ENCODE peak calls at places on chromosomes 2 and 18, in five cellular contexts. One of them, this sample, is unnamed.

GRCh38 chr2:24793752-24794477 is 690 bp downstream of the CENPO start:
- DNase-seq in HCT116: no peak
- DNase-seq in neural progenitor cell: peak; percentile 78
- DNase-seq in MM.1S: peak; percentile 18
- DNase-seq in fibroblast of lung: peak; percentile 59
- DNase-seq in this sample: no peak

GRCh38 chr2:72034353-72035095 is 113.1 kb downstream of the CYP26B1 start:
- DNase-seq in HCT116: no peak
- DNase-seq in neural progenitor cell: no peak
- DNase-seq in MM.1S: no peak
- DNase-seq in fibroblast of lung: no peak
- DNase-seq in this sample: no peak

GRCh38 chr18:78330761-78331160 is 648.9 kb upstream of the SALL3 start:
- DNase-seq in HCT116: no peak
- DNase-seq in neural progenitor cell: no peak
- DNase-seq in MM.1S: no peak
- DNase-seq in fibroblast of lung: no peak
- DNase-seq in this sample: no peak

GRCh38 chr18:35245719-35246317 is 5.0 kb downstream of the ZNF397 start:
- DNase-seq in HCT116: no peak
- DNase-seq in neural progenitor cell: no peak
- DNase-seq in MM.1S: no peak
- DNase-seq in fibroblast of lung: no peak
- DNase-seq in this sample: no peak

GRCh38 chr2:100422320-100422719 is 4.9 kb upstream of the CHST10 start:
- DNase-seq in HCT116: peak; percentile 28
- DNase-seq in neural progenitor cell: peak; percentile 58
- DNase-seq in MM.1S: no peak
- DNase-seq in fibroblast of lung: peak; percentile 31
- DNase-seq in this sample: no peak

GRCh38 chr18:62447652-62448051 is 75.2 kb upstream of the ZCCHC2 start:
- DNase-seq in HCT116: no peak
- DNase-seq in neural progenitor cell: no peak
- DNase-seq in MM.1S: no peak
- DNase-seq in fibroblast of lung: no peak
- DNase-seq in this sample: no peak

GRCh38 chr2:96097951-96098823 is 18.2 kb downstream of the ADRA2B start:
- DNase-seq in HCT116: no peak
- DNase-seq in neural progenitor cell: no peak
- DNase-seq in MM.1S: no peak
- DNase-seq in fibroblast of lung: no peak
- DNase-seq in this sample: no peak

GRCh38 chr2:238855891-238856580 is 8.2 kb downstream of the TWIST2 start:
- DNase-seq in HCT116: no peak
- DNase-seq in neural progenitor cell: no peak
- DNase-seq in MM.1S: no peak
- DNase-seq in fibroblast of lung: no peak
- DNase-seq in this sample: no peak

GRCh38 chr2:20551231-20551944 is 99.5 kb downstream of the HS1BP3 start:
- DNase-seq in HCT116: no peak
- DNase-seq in neural progenitor cell: no peak
- DNase-seq in MM.1S: no peak
- DNase-seq in fibroblast of lung: no peak
- DNase-seq in this sample: no peak

GRCh38 chr18:73564073-73564472 is 583.6 kb downstream of the FBXO15 start:
- DNase-seq in HCT116: no peak
- DNase-seq in neural progenitor cell: no peak
- DNase-seq in MM.1S: no peak
- DNase-seq in fibroblast of lung: peak; percentile 82
- DNase-seq in this sample: no peak

GRCh38 chr2:205716126-205716525 is 33.8 kb downstream of the NRP2 start:
- DNase-seq in HCT116: peak; percentile 71
- DNase-seq in neural progenitor cell: no peak
- DNase-seq in MM.1S: no peak
- DNase-seq in fibroblast of lung: no peak
- DNase-seq in this sample: no peak

GRCh38 chr2:205712508-205712907 is 30.2 kb downstream of the NRP2 start:
- DNase-seq in HCT116: no peak
- DNase-seq in neural progenitor cell: no peak
- DNase-seq in MM.1S: no peak
- DNase-seq in fibroblast of lung: peak; percentile 92
- DNase-seq in this sample: no peak

GRCh38 chr2:205714058-205714776 is 31.9 kb downstream of the NRP2 start:
- DNase-seq in HCT116: no peak
- DNase-seq in neural progenitor cell: no peak
- DNase-seq in MM.1S: peak; percentile 35
- DNase-seq in fibroblast of lung: peak; percentile 89
- DNase-seq in this sample: no peak

GRCh38 chr2:205714789-205715411 is 32.6 kb downstream of the NRP2 start:
- DNase-seq in HCT116: no peak
- DNase-seq in neural progenitor cell: no peak
- DNase-seq in MM.1S: no peak
- DNase-seq in fibroblast of lung: peak; percentile 71
- DNase-seq in this sample: no peak

GRCh38 chr2:205712983-205713531 is 30.8 kb downstream of the NRP2 start:
- DNase-seq in HCT116: no peak
- DNase-seq in neural progenitor cell: peak; percentile 73
- DNase-seq in MM.1S: no peak
- DNase-seq in fibroblast of lung: no peak
- DNase-seq in this sample: no peak
- TF ChIP-seq EZH2 in HCT116: no peak
- TF ChIP-seq EZH2 in neural progenitor cell: no peak
- TF ChIP-seq EZH2 in MM.1S: no peak
- TF ChIP-seq EZH2 in fibroblast of lung: no peak
- TF ChIP-seq EZH2 in this sample: no peak

DNA sequence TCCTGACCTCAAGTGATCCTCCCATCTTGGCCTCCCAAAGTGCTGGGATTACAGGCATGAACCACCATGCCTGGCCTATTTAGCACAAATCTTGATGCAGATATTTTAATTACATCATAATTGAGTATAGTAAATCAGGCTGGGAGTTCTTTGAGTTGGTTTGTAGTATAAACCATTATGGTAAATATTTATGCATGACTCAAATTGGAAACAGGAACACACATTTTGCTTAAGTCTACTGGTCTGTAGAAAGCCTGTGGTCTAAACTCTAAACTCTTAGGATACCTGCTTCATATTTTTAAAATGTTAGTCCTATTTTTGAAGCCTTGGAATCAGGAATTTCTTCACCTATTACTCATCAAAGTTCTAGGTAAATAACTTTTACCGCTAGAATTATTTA is 16.8 kb downstream of the ASXL3 start:
- DNase-seq in HCT116: no peak
- DNase-seq in neural progenitor cell: no peak
- DNase-seq in MM.1S: no peak
- DNase-seq in fibroblast of lung: peak; percentile 16
- DNase-seq in this sample: no peak
- TF ChIP-seq EZH2 in HCT116: no peak
- TF ChIP-seq EZH2 in neural progenitor cell: no peak
- TF ChIP-seq EZH2 in MM.1S: no peak
- TF ChIP-seq EZH2 in fibroblast of lung: no peak
- TF ChIP-seq EZH2 in this sample: no peak

GRCh38 chr18:13823707-13824395 is at the start of gene MC5R:
- DNase-seq in HCT116: no peak
- DNase-seq in neural progenitor cell: peak; percentile 88
- DNase-seq in MM.1S: peak; percentile 67
- DNase-seq in fibroblast of lung: peak; percentile 25
- DNase-seq in this sample: no peak
- TF ChIP-seq EZH2 in HCT116: no peak
- TF ChIP-seq EZH2 in neural progenitor cell: no peak
- TF ChIP-seq EZH2 in MM.1S: no peak
- TF ChIP-seq EZH2 in fibroblast of lung: no peak
- TF ChIP-seq EZH2 in this sample: no peak

DNA sequence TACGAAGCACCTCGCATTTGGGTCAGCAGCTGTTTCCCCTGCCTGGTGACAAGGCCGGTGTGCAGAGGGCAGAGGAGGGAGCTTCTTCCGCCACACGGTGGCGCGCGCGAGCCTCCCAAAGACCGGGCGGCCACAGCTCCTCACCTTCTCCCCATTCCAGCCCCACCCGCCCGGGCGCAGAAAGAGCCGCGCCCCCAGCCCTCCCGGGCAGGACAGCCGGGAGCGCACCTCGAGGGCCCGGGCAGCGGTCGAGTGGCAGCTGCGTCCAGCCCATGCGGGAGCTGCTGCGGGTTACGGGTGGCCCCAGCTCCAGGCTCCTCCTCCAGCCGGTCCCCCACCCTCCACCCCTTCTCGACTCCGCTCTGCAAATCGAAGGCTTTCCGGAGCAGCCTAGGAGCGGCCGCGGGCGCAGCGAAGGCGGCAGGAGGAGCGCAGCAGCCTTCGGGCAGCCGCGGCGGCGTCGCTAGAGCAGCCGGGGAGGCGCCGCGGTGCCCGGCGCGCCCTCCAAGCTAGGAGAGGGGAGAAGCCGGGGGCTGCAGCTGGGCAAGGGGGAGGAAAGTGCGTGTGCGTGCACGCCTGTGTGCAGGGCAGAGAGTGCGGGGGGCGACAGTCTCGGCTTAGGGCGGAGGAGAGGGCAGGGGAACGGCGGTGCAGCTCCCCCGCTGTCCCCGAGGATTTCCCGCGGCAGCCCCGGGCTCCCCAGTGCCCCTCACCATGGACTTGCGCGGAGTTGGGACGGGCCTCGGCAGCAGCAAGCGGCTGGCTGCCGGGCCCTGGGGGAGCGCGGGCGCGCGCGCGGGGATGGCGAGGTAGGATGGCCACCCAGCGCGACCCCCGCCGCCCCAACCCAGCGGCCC is at the start of gene CCDC85A:
- DNase-seq in HCT116: peak; percentile 60
- DNase-seq in neural progenitor cell: peak; percentile 93
- DNase-seq in MM.1S: peak; percentile 81
- DNase-seq in fibroblast of lung: peak; percentile 80
- DNase-seq in this sample: peak; percentile 36
- TF ChIP-seq EZH2 in HCT116: no peak
- TF ChIP-seq EZH2 in neural progenitor cell: no peak
- TF ChIP-seq EZH2 in MM.1S: no peak
- TF ChIP-seq EZH2 in fibroblast of lung: peak; percentile 87
- TF ChIP-seq EZH2 in this sample: peak; percentile 51

DNA sequence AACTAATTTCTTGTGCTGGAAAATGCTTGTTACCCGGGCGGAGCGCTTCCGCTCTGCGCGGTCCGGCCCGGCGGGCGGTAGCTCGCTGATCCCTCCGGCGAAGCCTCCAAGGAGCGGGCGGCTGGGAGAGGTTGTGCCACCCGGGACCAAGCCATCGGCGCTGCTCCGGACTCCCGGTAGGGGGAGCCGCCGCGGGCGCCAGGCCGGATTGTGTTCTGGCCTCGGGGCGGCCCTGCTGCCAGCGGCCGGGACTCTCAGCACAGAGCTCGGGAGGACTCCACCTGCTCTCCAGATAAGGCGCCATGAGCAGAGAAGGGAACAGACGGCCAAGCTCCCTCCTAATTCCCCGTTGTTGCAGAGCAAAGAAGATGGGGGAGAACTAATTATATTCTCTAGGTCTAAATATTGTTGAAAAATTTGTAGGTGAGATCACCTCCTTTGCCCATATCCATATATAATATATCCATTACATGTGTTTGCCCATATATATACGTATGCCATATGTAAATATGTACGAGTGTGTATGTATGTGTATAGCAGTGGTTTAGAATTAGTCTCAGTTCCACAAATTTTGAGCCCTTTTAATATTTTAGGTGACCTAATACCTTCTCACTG is 13.8 kb upstream of the SATB2 start:
- DNase-seq in HCT116: no peak
- DNase-seq in neural progenitor cell: peak; percentile 93
- DNase-seq in MM.1S: peak; percentile 58
- DNase-seq in fibroblast of lung: peak; percentile 57
- DNase-seq in this sample: peak; percentile 94
- TF ChIP-seq EZH2 in HCT116: no peak
- TF ChIP-seq EZH2 in neural progenitor cell: no peak
- TF ChIP-seq EZH2 in MM.1S: no peak
- TF ChIP-seq EZH2 in fibroblast of lung: no peak
- TF ChIP-seq EZH2 in this sample: no peak

GRCh38 chr2:44941551-44942234 is at the start of gene SIX3:
- DNase-seq in HCT116: peak; percentile 79
- DNase-seq in neural progenitor cell: peak; percentile 95
- DNase-seq in MM.1S: peak; percentile 61
- DNase-seq in fibroblast of lung: peak; percentile 84
- DNase-seq in this sample: no peak
- TF ChIP-seq EZH2 in HCT116: no peak
- TF ChIP-seq EZH2 in neural progenitor cell: no peak
- TF ChIP-seq EZH2 in MM.1S: no peak
- TF ChIP-seq EZH2 in fibroblast of lung: peak; percentile 92
- TF ChIP-seq EZH2 in this sample: peak; percentile 78

GRCh38 chr2:174328309-174329156 is 6.2 kb upstream of the SP9 start:
- DNase-seq in HCT116: no peak
- DNase-seq in neural progenitor cell: peak; percentile 57
- DNase-seq in MM.1S: no peak
- DNase-seq in fibroblast of lung: no peak
- DNase-seq in this sample: no peak
- TF ChIP-seq EZH2 in HCT116: no peak
- TF ChIP-seq EZH2 in neural progenitor cell: peak; percentile 73
- TF ChIP-seq EZH2 in MM.1S: no peak
- TF ChIP-seq EZH2 in fibroblast of lung: peak; percentile 80
- TF ChIP-seq EZH2 in this sample: peak; percentile 12

GRCh38 chr2:172079838-172080640 is 5.3 kb upstream of the DLX1 start:
- DNase-seq in HCT116: no peak
- DNase-seq in neural progenitor cell: peak; percentile 38
- DNase-seq in MM.1S: no peak
- DNase-seq in fibroblast of lung: no peak
- DNase-seq in this sample: no peak

GRCh38 chr2:172079416-172079815 is 5.9 kb upstream of the DLX1 start:
- DNase-seq in HCT116: no peak
- DNase-seq in neural progenitor cell: no peak
- DNase-seq in MM.1S: no peak
- DNase-seq in fibroblast of lung: no peak
- DNase-seq in this sample: no peak

GRCh38 chr2:172081248-172082022 is 3.9 kb upstream of the DLX1 start:
- DNase-seq in HCT116: no peak
- DNase-seq in neural progenitor cell: peak; percentile 64
- DNase-seq in MM.1S: no peak
- DNase-seq in fibroblast of lung: no peak
- DNase-seq in this sample: peak; percentile 69

GRCh38 chr2:172082105-172082943 is 3.0 kb upstream of the DLX1 start:
- DNase-seq in HCT116: no peak
- DNase-seq in neural progenitor cell: peak; percentile 25
- DNase-seq in MM.1S: no peak
- DNase-seq in fibroblast of lung: no peak
- DNase-seq in this sample: no peak

GRCh38 chr2:172080641-172081230 is 4.6 kb upstream of the DLX1 start:
- DNase-seq in HCT116: no peak
- DNase-seq in neural progenitor cell: peak; percentile 37
- DNase-seq in MM.1S: no peak
- DNase-seq in fibroblast of lung: no peak
- DNase-seq in this sample: no peak
- TF ChIP-seq EZH2 in HCT116: no peak
- TF ChIP-seq EZH2 in neural progenitor cell: peak; percentile 42
- TF ChIP-seq EZH2 in MM.1S: no peak
- TF ChIP-seq EZH2 in fibroblast of lung: no peak
- TF ChIP-seq EZH2 in this sample: peak; percentile 49

This sample was measured in H1.